ENCODE peak calls at places on chromosome 10, in ten cellular contexts. One of them, this sample, is unnamed.

GRCh38 chr10:123136806-123137642 is 1.3 kb downstream of the HMX3 start:
- DNase-seq in mesendoderm: peak; percentile 84
- DNase-seq in BJ: no peak
- DNase-seq in lung: no peak
- DNase-seq in mammary epithelial cell: peak; percentile 52
- DNase-seq in osteoblast: peak; percentile 91
- DNase-seq in GM23248: peak; percentile 38
- DNase-seq in right atrium auricular region: peak; percentile 56
- DNase-seq in adrenal gland: no peak
- DNase-seq in psoas muscle: no peak
- DNase-seq in this sample: peak; percentile 85

GRCh38 chr10:78405231-78405630 is 371.6 kb downstream of the RPS24 start:
- DNase-seq in GM23248: peak; percentile 49
- DNase-seq in lung: no peak
- DNase-seq in mesendoderm: no peak
- DNase-seq in BJ: no peak
- DNase-seq in right atrium auricular region: no peak
- DNase-seq in osteoblast: no peak
- DNase-seq in adrenal gland: no peak
- DNase-seq in psoas muscle: no peak
- DNase-seq in mammary epithelial cell: no peak
- DNase-seq in this sample: no peak

GRCh38 chr10:7767209-7767608 is 20.6 kb downstream of the KIN start:
- DNase-seq in psoas muscle: no peak
- DNase-seq in right atrium auricular region: no peak
- DNase-seq in GM23248: peak; percentile 74
- DNase-seq in mammary epithelial cell: peak; percentile 24
- DNase-seq in BJ: no peak
- DNase-seq in adrenal gland: no peak
- DNase-seq in lung: no peak
- DNase-seq in osteoblast: peak; percentile 89
- DNase-seq in mesendoderm: no peak
- DNase-seq in this sample: no peak

GRCh38 chr10:49613882-49614241 is at the start of gene CHAT:
- DNase-seq in adrenal gland: no peak
- DNase-seq in BJ: no peak
- DNase-seq in right atrium auricular region: no peak
- DNase-seq in mammary epithelial cell: no peak
- DNase-seq in GM23248: no peak
- DNase-seq in psoas muscle: peak; percentile 22
- DNase-seq in lung: no peak
- DNase-seq in osteoblast: no peak
- DNase-seq in mesendoderm: no peak
- DNase-seq in this sample: no peak

GRCh38 chr10:130547368-130547767 is 411.2 kb downstream of the GLRX3 start:
- DNase-seq in right atrium auricular region: peak; percentile 28
- DNase-seq in GM23248: no peak
- DNase-seq in psoas muscle: no peak
- DNase-seq in mesendoderm: peak; percentile 51
- DNase-seq in BJ: no peak
- DNase-seq in mammary epithelial cell: no peak
- DNase-seq in lung: no peak
- DNase-seq in osteoblast: no peak
- DNase-seq in adrenal gland: no peak
- DNase-seq in this sample: peak; percentile 65

GRCh38 chr10:113151178-113151577 is 201.1 kb downstream of the TCF7L2 start:
- DNase-seq in mammary epithelial cell: no peak
- DNase-seq in GM23248: no peak
- DNase-seq in adrenal gland: no peak
- DNase-seq in lung: no peak
- DNase-seq in BJ: no peak
- DNase-seq in mesendoderm: no peak
- DNase-seq in right atrium auricular region: no peak
- DNase-seq in psoas muscle: no peak
- DNase-seq in osteoblast: no peak
- DNase-seq in this sample: no peak

GRCh38 chr10:66835400-66835799 is 90.4 kb upstream of the LRRTM3 start:
- DNase-seq in mesendoderm: no peak
- DNase-seq in lung: no peak
- DNase-seq in BJ: no peak
- DNase-seq in mammary epithelial cell: no peak
- DNase-seq in psoas muscle: no peak
- DNase-seq in GM23248: no peak
- DNase-seq in adrenal gland: no peak
- DNase-seq in osteoblast: no peak
- DNase-seq in right atrium auricular region: no peak
- DNase-seq in this sample: no peak

GRCh38 chr10:108180883-108181282 is 1016.4 kb upstream of the SORCS1 start:
- DNase-seq in mesendoderm: peak; percentile 39
- DNase-seq in osteoblast: no peak
- DNase-seq in adrenal gland: no peak
- DNase-seq in mammary epithelial cell: peak; percentile 24
- DNase-seq in right atrium auricular region: no peak
- DNase-seq in psoas muscle: no peak
- DNase-seq in lung: no peak
- DNase-seq in GM23248: peak; percentile 66
- DNase-seq in BJ: no peak
- DNase-seq in this sample: no peak

GRCh38 chr10:80158598-80159127 is 26.1 kb downstream of the PLAC9 start:
- DNase-seq in osteoblast: peak; percentile 92
- DNase-seq in BJ: peak; percentile 97
- DNase-seq in mesendoderm: peak; percentile 38
- DNase-seq in adrenal gland: peak; percentile 69
- DNase-seq in lung: peak; percentile 64
- DNase-seq in right atrium auricular region: peak; percentile 94
- DNase-seq in mammary epithelial cell: peak; percentile 92
- DNase-seq in GM23248: peak; percentile 96
- DNase-seq in psoas muscle: peak; percentile 91
- DNase-seq in this sample: no peak

GRCh38 chr10:130560573-130560972 is 424.4 kb downstream of the GLRX3 start:
- DNase-seq in right atrium auricular region: no peak
- DNase-seq in BJ: no peak
- DNase-seq in lung: no peak
- DNase-seq in osteoblast: no peak
- DNase-seq in adrenal gland: no peak
- DNase-seq in mesendoderm: no peak
- DNase-seq in mammary epithelial cell: no peak
- DNase-seq in psoas muscle: no peak
- DNase-seq in GM23248: no peak
- DNase-seq in this sample: no peak

GRCh38 chr10:49419005-49419404 is 23.1 kb upstream of the DRGX start:
- DNase-seq in mammary epithelial cell: peak; percentile 86
- DNase-seq in BJ: no peak
- DNase-seq in right atrium auricular region: no peak
- DNase-seq in lung: peak; percentile 32
- DNase-seq in GM23248: no peak
- DNase-seq in mesendoderm: peak; percentile 93
- DNase-seq in psoas muscle: no peak
- DNase-seq in osteoblast: no peak
- DNase-seq in adrenal gland: no peak
- DNase-seq in this sample: peak; percentile 64

GRCh38 chr10:91071786-91072185 is 148.7 kb upstream of the PCGF5 start:
- DNase-seq in osteoblast: no peak
- DNase-seq in mammary epithelial cell: no peak
- DNase-seq in right atrium auricular region: no peak
- DNase-seq in lung: no peak
- DNase-seq in mesendoderm: no peak
- DNase-seq in adrenal gland: no peak
- DNase-seq in psoas muscle: no peak
- DNase-seq in GM23248: no peak
- DNase-seq in BJ: no peak
- DNase-seq in this sample: no peak

GRCh38 chr10:93458821-93459257 is 23.3 kb downstream of the MYOF start:
- DNase-seq in mammary epithelial cell: peak; percentile 97
- DNase-seq in psoas muscle: peak; percentile 71
- DNase-seq in right atrium auricular region: peak; percentile 92
- DNase-seq in BJ: peak; percentile 100
- DNase-seq in GM23248: peak; percentile 100
- DNase-seq in adrenal gland: peak; percentile 43
- DNase-seq in mesendoderm: peak; percentile 99
- DNase-seq in lung: peak; percentile 89
- DNase-seq in osteoblast: peak; percentile 91
- DNase-seq in this sample: peak; percentile 28

GRCh38 chr10:66190413-66190812 is 735.4 kb upstream of the LRRTM3 start:
- DNase-seq in mammary epithelial cell: no peak
- DNase-seq in mesendoderm: no peak
- DNase-seq in right atrium auricular region: no peak
- DNase-seq in osteoblast: no peak
- DNase-seq in lung: no peak
- DNase-seq in BJ: no peak
- DNase-seq in psoas muscle: no peak
- DNase-seq in GM23248: no peak
- DNase-seq in adrenal gland: no peak
- DNase-seq in this sample: no peak

GRCh38 chr10:79104264-79104954 is 35.6 kb downstream of the ZMIZ1 start:
- DNase-seq in adrenal gland: peak; percentile 78
- DNase-seq in lung: no peak
- DNase-seq in GM23248: peak; percentile 61
- DNase-seq in mammary epithelial cell: no peak
- DNase-seq in mesendoderm: no peak
- DNase-seq in psoas muscle: peak; percentile 78
- DNase-seq in BJ: no peak
- DNase-seq in osteoblast: peak; percentile 91
- DNase-seq in right atrium auricular region: peak; percentile 70
- DNase-seq in this sample: no peak

GRCh38 chr10:34791947-34792346 is 23.1 kb downstream of the PARD3 start:
- DNase-seq in mesendoderm: no peak
- DNase-seq in GM23248: no peak
- DNase-seq in psoas muscle: no peak
- DNase-seq in osteoblast: no peak
- DNase-seq in right atrium auricular region: no peak
- DNase-seq in lung: no peak
- DNase-seq in adrenal gland: no peak
- DNase-seq in BJ: no peak
- DNase-seq in mammary epithelial cell: no peak
- DNase-seq in this sample: peak; percentile 64

GRCh38 chr10:70144372-70145110 is 2.0 kb downstream of the TYSND1 start:
- DNase-seq in GM23248: no peak
- DNase-seq in osteoblast: peak; percentile 71
- DNase-seq in mesendoderm: no peak
- DNase-seq in mammary epithelial cell: no peak
- DNase-seq in psoas muscle: no peak
- DNase-seq in right atrium auricular region: no peak
- DNase-seq in adrenal gland: no peak
- DNase-seq in BJ: no peak
- DNase-seq in lung: no peak
- DNase-seq in this sample: no peak

GRCh38 chr10:47016564-47016963 is 105.3 kb downstream of the PTPN20 start:
- DNase-seq in right atrium auricular region: peak; percentile 34
- DNase-seq in lung: no peak
- DNase-seq in BJ: no peak
- DNase-seq in GM23248: no peak
- DNase-seq in osteoblast: no peak
- DNase-seq in mammary epithelial cell: no peak
- DNase-seq in adrenal gland: no peak
- DNase-seq in psoas muscle: no peak
- DNase-seq in mesendoderm: no peak
- DNase-seq in this sample: no peak

GRCh38 chr10:94465684-94466083 is 63.3 kb downstream of the TBC1D12 start:
- DNase-seq in osteoblast: no peak
- DNase-seq in BJ: no peak
- DNase-seq in mammary epithelial cell: no peak
- DNase-seq in psoas muscle: no peak
- DNase-seq in lung: no peak
- DNase-seq in adrenal gland: no peak
- DNase-seq in right atrium auricular region: no peak
- DNase-seq in mesendoderm: no peak
- DNase-seq in GM23248: no peak
- DNase-seq in this sample: no peak
- H3K36me3 ChIP-seq in osteoblast: no peaks in the 10 kb centered on the region
- H3K36me3 ChIP-seq in BJ: no peaks in the 10 kb centered on the region
- H3K36me3 ChIP-seq in mammary epithelial cell: no peaks in the 10 kb centered on the region
- H3K36me3 ChIP-seq in psoas muscle: no peaks in the 10 kb centered on the region
- H3K36me3 ChIP-seq in lung: no peaks in the 10 kb centered on the region
- H3K36me3 ChIP-seq in adrenal gland: no peaks in the 10 kb centered on the region
- H3K36me3 ChIP-seq in right atrium auricular region: no peaks in the 10 kb centered on the region
- H3K36me3 ChIP-seq in mesendoderm: no peaks in the 10 kb centered on the region
- H3K36me3 ChIP-seq in GM23248: peaks cover 5% of the 10 kb centered on the region
- H3K36me3 ChIP-seq in this sample: no peaks in the 10 kb centered on the region

GRCh38 chr10:3010327-3010726 is 57.0 kb upstream of the PFKP start:
- DNase-seq in BJ: no peak
- DNase-seq in GM23248: no peak
- DNase-seq in osteoblast: no peak
- DNase-seq in mesendoderm: peak; percentile 37
- DNase-seq in lung: no peak
- DNase-seq in right atrium auricular region: no peak
- DNase-seq in adrenal gland: no peak
- DNase-seq in psoas muscle: no peak
- DNase-seq in mammary epithelial cell: no peak
- DNase-seq in this sample: peak; percentile 59
- H3K27me3 ChIP-seq in BJ: peaks cover 6% of the 10 kb centered on the region
- H3K27me3 ChIP-seq in GM23248: peaks cover 40% of the 10 kb centered on the region
- H3K27me3 ChIP-seq in osteoblast: peaks cover 35% of the 10 kb centered on the region
- H3K27me3 ChIP-seq in mesendoderm: no peaks in the 10 kb centered on the region
- H3K27me3 ChIP-seq in lung: peaks cover 5% of the 10 kb centered on the region
- H3K27me3 ChIP-seq in right atrium auricular region: no peaks in the 10 kb centered on the region
- H3K27me3 ChIP-seq in adrenal gland: no peaks in the 10 kb centered on the region
- H3K27me3 ChIP-seq in psoas muscle: peaks cover 6% of the 10 kb centered on the region
- H3K27me3 ChIP-seq in mammary epithelial cell: no peaks in the 10 kb centered on the region
- H3K27me3 ChIP-seq in this sample: no peaks in the 10 kb centered on the region

DNA sequence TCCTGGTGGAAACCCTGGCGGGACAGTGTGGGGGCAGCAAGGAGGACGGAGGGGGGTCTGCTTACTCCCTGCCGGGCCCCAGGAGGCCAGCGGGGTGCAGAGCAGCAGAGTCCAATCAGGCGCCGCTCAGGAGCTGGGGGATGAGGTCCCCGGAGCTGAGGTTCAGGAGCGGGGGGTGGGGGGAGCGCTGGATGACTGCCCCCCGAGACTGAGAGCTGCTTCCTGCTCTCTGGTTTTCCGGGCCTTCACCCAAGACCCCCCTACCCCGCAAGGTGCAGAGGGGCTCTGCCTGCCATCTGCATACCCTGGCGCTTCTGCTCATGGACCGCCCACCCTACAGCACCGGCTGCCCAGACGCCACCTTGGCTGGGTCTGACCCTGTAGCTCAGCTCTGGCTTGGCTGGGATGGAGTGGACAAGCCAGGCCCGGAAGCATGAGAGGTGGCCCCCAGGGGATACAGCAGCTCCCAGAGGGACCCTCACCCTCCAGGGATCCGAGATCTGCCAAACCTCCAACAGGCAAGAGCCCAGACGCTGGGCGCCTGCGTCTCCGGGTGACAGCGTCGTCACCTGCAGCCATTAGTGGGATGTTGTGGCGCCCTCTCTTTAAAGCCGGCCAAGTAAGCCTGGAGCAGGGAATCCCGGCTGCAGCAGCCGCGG is 923 bp downstream of the KNDC1 start:
- DNase-seq in lung: no peak
- DNase-seq in GM23248: no peak
- DNase-seq in mesendoderm: no peak
- DNase-seq in psoas muscle: no peak
- DNase-seq in osteoblast: peak; percentile 81
- DNase-seq in BJ: no peak
- DNase-seq in mammary epithelial cell: no peak
- DNase-seq in adrenal gland: no peak
- DNase-seq in right atrium auricular region: no peak
- DNase-seq in this sample: peak; percentile 78
- H3K4me3 ChIP-seq in lung: peak overlapping the region; percentile 15
- H3K4me3 ChIP-seq in GM23248: peak overlapping the region; percentile 70
- H3K4me3 ChIP-seq in mesendoderm: no peak overlapping the region
- H3K4me3 ChIP-seq in psoas muscle: peak overlapping the region; percentile 50
- H3K4me3 ChIP-seq in osteoblast: peak overlapping the region; percentile 53
- H3K4me3 ChIP-seq in BJ: peak overlapping the region; percentile 72
- H3K4me3 ChIP-seq in mammary epithelial cell: no peak overlapping the region
- H3K4me3 ChIP-seq in adrenal gland: peak overlapping the region; percentile 59
- H3K4me3 ChIP-seq in right atrium auricular region: no peak overlapping the region
- H3K4me3 ChIP-seq in this sample: peak overlapping the region; percentile 74

GRCh38 chr10:114437456-114438292 is 33.4 kb upstream of the AFAP1L2 start:
- DNase-seq in BJ: no peak
- DNase-seq in GM23248: peak; percentile 54
- DNase-seq in lung: no peak
- DNase-seq in adrenal gland: no peak
- DNase-seq in right atrium auricular region: no peak
- DNase-seq in osteoblast: peak; percentile 49
- DNase-seq in psoas muscle: no peak
- DNase-seq in mammary epithelial cell: peak; percentile 26
- DNase-seq in mesendoderm: peak; percentile 28
- DNase-seq in this sample: peak; percentile 47
- H3K36me3 ChIP-seq in BJ: peaks cover 4% of the 10 kb centered on the region
- H3K36me3 ChIP-seq in GM23248: no peaks in the 10 kb centered on the region
- H3K36me3 ChIP-seq in lung: peaks cover 26% of the 10 kb centered on the region
- H3K36me3 ChIP-seq in adrenal gland: peaks cover 77% of the 10 kb centered on the region
- H3K36me3 ChIP-seq in right atrium auricular region: peaks cover 100% of the 10 kb centered on the region
- H3K36me3 ChIP-seq in osteoblast: no peaks in the 10 kb centered on the region
- H3K36me3 ChIP-seq in psoas muscle: peaks cover 3% of the 10 kb centered on the region
- H3K36me3 ChIP-seq in mammary epithelial cell: peaks cover 16% of the 10 kb centered on the region
- H3K36me3 ChIP-seq in mesendoderm: no peaks in the 10 kb centered on the region
- H3K36me3 ChIP-seq in this sample: peaks cover 2% of the 10 kb centered on the region

This sample was measured in H7.